ENCODE peak calls at places on chromosome 10, in seven cellular contexts. R is CD4-positive, alpha-beta T cell; B is GM10248; D is fibroblast of lung; E is IMR-90; Z is HFFc6; T is transverse colon. F is an unnamed sample.

GRCh38 chr10:128865398-128865797 is 601.6 kb upstream of the MGMT start:
- DNase-seq in R (no peak), B (no peak), D (no peak), E (no peak), Z (no peak), T (no peak), F (no peak)

GRCh38 chr10:6202684-6203330 is at the start of gene PFKFB3:
- DNase-seq in R (peak), B (peak), D (peak), E (peak), Z (peak), T (peak), F (no peak)

GRCh38 chr10:119245272-119245671 is 37.9 kb downstream of the GRK5 start:
- DNase-seq in R (no peak), B (no peak), D (no peak), E (no peak), Z (no peak), T (no peak), F (no peak)

GRCh38 chr10:98172495-98172894 is 38.0 kb downstream of the R3HCC1L start:
- DNase-seq in R (no peak), B (no peak), D (no peak), E (no peak), Z (no peak), T (no peak), F (no peak)

GRCh38 chr10:42795701-42796100 is 13.1 kb downstream of the BMS1 start:
- DNase-seq in R (no peak), B (no peak), D (no peak), E (no peak), Z (no peak), T (no peak), F (no peak)

GRCh38 chr10:13526952-13527863 is 1.6 kb downstream of the BEND7 start:
- DNase-seq in R (no peak), B (no peak), D (peak), E (peak), Z (peak), T (no peak), F (peak)

GRCh38 chr10:17872191-17873091 is 63.3 kb downstream of the MRC1 start:
- DNase-seq in R (no peak), B (no peak), D (peak), E (peak), Z (peak), T (peak), F (no peak)

GRCh38 chr10:4730998-4731397 is 95.0 kb upstream of the AKR1E2 start:
- DNase-seq in R (no peak), B (no peak), D (no peak), E (no peak), Z (no peak), T (no peak), F (no peak)

GRCh38 chr10:32333849-32334248 is 13.1 kb downstream of the EPC1 start:
- DNase-seq in R (no peak), B (no peak), D (no peak), E (no peak), Z (no peak), T (no peak), F (no peak)

GRCh38 chr10:30047924-30048531 is 11.4 kb downstream of the JCAD start:
- DNase-seq in R (peak), B (no peak), D (no peak), E (no peak), Z (no peak), T (no peak), F (no peak)

DNA sequence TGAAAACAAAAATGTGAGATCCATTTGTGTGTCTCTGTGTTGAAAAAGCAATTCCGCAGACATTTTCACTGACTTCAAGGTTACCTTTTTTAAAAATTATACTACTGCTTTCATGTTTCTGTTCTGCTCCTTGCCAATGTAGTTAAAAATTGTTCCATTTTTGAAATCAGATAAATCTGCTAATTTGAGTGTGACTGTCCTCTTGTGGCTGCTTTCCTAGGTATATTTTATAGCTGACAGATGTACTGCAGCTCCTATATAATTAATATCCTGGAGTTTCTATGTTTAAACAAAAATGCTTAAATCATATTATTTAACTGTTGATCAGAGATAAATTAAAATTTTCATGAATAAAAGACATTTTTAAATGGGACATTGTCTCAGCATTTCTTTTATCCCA is 177.6 kb upstream of the LRRTM3 start:
- DNase-seq in R (no peak), B (no peak), D (no peak), E (no peak), Z (no peak), T (no peak), F (no peak)
- TF ChIP-seq CTCF in R (no peak), B (no peak), D (peak), E (no peak), Z (peak), T (no peak), F (no peak)

DNA sequence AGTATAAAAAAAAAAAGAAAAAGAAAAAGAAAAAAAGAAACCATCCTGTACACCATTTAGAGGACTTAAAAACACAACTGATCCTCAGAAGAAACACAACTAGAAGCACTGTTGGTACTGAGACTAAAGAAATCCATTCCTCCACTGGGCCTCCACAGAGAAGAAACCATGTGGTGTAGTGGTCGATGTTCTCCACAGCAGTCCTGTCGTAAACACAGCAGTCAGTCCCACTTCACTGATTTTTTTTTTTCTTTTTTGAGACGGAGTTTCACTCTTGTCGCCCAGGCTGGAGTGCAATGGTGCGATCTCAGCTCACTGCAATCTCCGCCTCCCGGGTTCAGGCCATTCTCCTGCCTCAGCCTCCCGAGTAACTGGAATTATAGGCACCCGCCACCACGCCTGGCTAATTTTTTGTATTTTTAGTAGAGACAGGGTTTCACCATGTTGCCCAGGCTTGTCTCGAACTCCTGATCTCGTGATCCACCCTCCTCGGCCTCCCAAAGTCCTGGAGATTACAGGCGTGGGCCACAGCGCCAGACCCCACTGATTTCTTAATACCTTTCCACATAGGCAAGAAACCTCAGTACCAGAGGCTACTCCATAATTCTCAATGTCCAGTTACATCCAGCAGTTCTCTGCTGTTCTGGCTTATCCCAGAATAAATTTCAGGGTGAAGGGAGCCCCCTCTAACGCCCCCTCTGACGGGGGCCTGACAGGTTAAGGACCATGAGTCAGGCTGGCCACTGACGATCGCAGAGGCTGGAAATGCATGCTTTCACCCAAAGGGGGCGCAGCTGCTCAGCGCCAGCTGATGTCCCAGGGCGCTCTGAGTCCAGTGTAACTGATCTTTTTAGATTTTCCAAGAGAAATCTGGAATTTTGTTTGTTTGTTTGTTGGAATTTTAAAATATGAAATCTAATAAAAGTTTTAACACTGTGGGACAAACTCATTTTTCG is 24.8 kb upstream of the FFAR4 start:
- DNase-seq in R (no peak), B (no peak), D (peak), E (peak), Z (peak), T (peak), F (no peak)
- TF ChIP-seq CTCF in R (peak), B (peak), D (peak), E (peak), Z (peak), T (peak), F (peak)

DNA sequence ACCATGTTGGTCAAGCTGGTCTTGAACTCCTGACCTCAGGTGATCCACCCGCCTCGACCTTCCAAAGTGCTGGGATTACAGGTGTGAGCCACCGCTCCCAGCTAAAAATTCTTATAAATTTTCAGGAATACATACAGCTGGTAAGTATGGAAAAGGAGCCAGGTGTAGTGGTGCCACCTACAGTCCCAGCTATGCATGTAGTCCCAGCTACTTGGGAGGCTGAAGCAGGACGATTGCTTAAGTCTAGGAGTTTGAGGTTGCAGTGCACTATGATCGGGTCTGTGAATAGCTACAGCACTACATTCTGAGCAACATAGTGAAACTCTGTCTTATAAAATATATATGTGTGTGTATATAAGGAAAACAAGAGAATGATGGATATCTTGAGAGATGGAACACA is 19.0 kb downstream of the LDB1 start:
- DNase-seq in R (no peak), B (no peak), D (no peak), E (no peak), Z (no peak), T (no peak), F (no peak)
- TF ChIP-seq CTCF in R (no peak), B (no peak), D (no peak), E (no peak), Z (peak), T (no peak), F (no peak)

GRCh38 chr10:99357691-99358090 is 28.5 kb downstream of the CNNM1 start:
- DNase-seq in R (no peak), B (no peak), D (no peak), E (no peak), Z (no peak), T (no peak), F (no peak)

GRCh38 chr10:99364125-99364524 is 35.0 kb downstream of the CNNM1 start:
- DNase-seq in R (no peak), B (no peak), D (no peak), E (peak), Z (peak), T (no peak), F (peak)

GRCh38 chr10:99358101-99358500 is 28.9 kb downstream of the CNNM1 start:
- DNase-seq in R (no peak), B (no peak), D (no peak), E (no peak), Z (no peak), T (no peak), F (no peak)

GRCh38 chr10:99365311-99365710 is 36.2 kb downstream of the CNNM1 start:
- DNase-seq in R (no peak), B (no peak), D (no peak), E (no peak), Z (no peak), T (no peak), F (no peak)

GRCh38 chr10:99360935-99361334 is 31.8 kb downstream of the CNNM1 start:
- DNase-seq in R (no peak), B (no peak), D (no peak), E (no peak), Z (no peak), T (no peak), F (no peak)
- TF ChIP-seq CTCF in R (no peak), B (no peak), D (no peak), E (no peak), Z (no peak), T (no peak), F (no peak)

GRCh38 chr10:22217842-22218241 is at the start of gene EBLN1:
- DNase-seq in R (no peak), B (no peak), D (no peak), E (no peak), Z (no peak), T (no peak), F (no peak)

GRCh38 chr10:22219308-22219707 is 1.5 kb upstream of the EBLN1 start:
- DNase-seq in R (no peak), B (no peak), D (no peak), E (no peak), Z (peak), T (no peak), F (no peak)

GRCh38 chr10:22222236-22223190 is 4.7 kb upstream of the EBLN1 start:
- DNase-seq in R (no peak), B (no peak), D (no peak), E (no peak), Z (no peak), T (no peak), F (no peak)

DNA sequence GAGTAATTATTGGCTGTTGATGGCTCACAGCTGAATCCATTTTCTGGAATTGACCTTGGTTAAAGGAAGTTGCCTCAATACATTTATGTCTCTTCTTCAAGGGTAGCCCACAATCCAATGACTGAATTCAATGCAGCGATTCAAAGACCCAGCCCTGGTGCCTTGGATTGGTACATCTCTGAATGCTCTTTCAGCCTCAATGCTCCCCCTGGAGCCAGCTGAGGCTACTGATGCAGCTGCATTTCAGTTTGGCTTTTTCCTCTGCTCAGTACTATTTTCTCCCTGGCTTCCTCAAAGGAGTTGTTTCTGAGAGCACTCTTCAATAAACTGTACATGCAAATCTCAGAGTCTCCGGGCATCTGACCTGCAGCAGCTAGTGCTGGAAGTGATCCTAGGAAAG is 633 bp upstream of the EBLN1 start:
- DNase-seq in R (no peak), B (no peak), D (peak), E (no peak), Z (no peak), T (no peak), F (no peak)
- TF ChIP-seq CTCF in R (no peak), B (peak), D (peak), E (no peak), Z (no peak), T (no peak), F (no peak)

DNA sequence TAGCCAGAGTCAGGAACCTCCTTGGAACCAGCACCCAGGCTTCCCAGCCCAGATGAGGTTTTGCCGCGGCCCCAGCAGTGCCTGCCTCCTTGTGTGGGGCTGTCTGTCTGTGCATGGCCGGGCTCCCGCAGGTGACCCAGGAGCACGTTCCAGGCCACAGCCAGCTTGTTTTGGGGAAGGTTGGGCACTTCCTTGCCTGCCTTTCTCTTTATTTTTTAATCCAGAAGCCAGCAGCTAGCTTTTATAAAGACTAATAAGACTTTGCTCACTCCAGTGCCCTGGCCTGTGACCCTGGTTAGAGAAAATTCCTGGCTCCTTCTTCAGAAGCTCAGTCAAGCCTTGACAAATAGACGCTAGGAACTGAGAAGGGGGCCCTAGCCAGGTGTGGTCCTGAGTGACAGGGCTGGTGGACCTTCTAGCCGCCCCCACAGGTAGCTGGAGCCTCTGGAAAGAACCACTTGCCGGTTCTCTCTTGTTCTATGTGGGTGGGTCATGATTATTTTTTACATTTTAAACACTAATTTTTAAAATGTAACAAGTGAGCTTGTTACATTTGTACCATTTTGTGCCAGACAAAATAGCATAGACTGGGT is 837 bp downstream of the SLC29A3 start:
- DNase-seq in R (no peak), B (no peak), D (no peak), E (no peak), Z (no peak), T (no peak), F (no peak)
- TF ChIP-seq CTCF in R (no peak), B (no peak), D (no peak), E (no peak), Z (peak), T (peak), F (no peak)